ENCODE peak calls at places on chromosomes 16 and 17, in seven cellular contexts. R, B, K, L, P, D and T are unnamed samples.

GRCh38 chr17:75908201-75908600 is 3.5 kb upstream of the MRPL38 start:
- DNase-seq in R (no peak), B (no peak), K (no peak), L (no peak), P (no peak), D (no peak), T (peak; percentile 18)

GRCh38 chr17:57182621-57183020 is 73.7 kb upstream of the MSI2 start:
- DNase-seq in R (no peak), B (no peak), K (no peak), L (no peak), P (no peak), D (no peak), T (no peak)

GRCh38 chr16:3525951-3526350 is 25.1 kb downstream of the CLUAP1 start:
- DNase-seq in R (no peak), B (no peak), K (no peak), L (no peak), P (no peak), D (no peak), T (no peak)

GRCh38 chr17:66664336-66664735 is 170.6 kb upstream of the CACNG5 start:
- DNase-seq in R (no peak), B (no peak), K (no peak), L (no peak), P (no peak), D (no peak), T (no peak)

GRCh38 chr16:3725291-3725690 is 8.0 kb upstream of the TRAP1 start:
- DNase-seq in R (no peak), B (no peak), K (no peak), L (no peak), P (no peak), D (no peak), T (no peak)

GRCh38 chr16:11632455-11632921 is 35.8 kb upstream of the SNN start:
- DNase-seq in R (no peak), B (no peak), K (no peak), L (no peak), P (peak; percentile 51), D (no peak), T (peak; percentile 78)

GRCh38 chr16:67028167-67028554 is 788 bp upstream of the CBFB start:
- DNase-seq in R (no peak), B (no peak), K (no peak), L (no peak), P (no peak), D (no peak), T (no peak)

GRCh38 chr16:4176794-4177438 is 60.7 kb upstream of the ADCY9 start:
- DNase-seq in R (no peak), B (peak; percentile 62), K (peak; percentile 8), L (peak; percentile 54), P (no peak), D (no peak), T (peak; percentile 24)

GRCh38 chr17:8044819-8045810 is 6.3 kb downstream of the ALOX15B start:
- DNase-seq in R (no peak), B (no peak), K (no peak), L (no peak), P (no peak), D (no peak), T (no peak)

GRCh38 chr17:22570144-22570845 is 878.0 kb downstream of the KCNJ18 start:
- DNase-seq in R (no peak), B (no peak), K (no peak), L (no peak), P (no peak), D (no peak), T (no peak)

GRCh38 chr17:74797824-74798223 is 21.7 kb upstream of the NAT9 start:
- DNase-seq in R (no peak), B (no peak), K (no peak), L (no peak), P (no peak), D (no peak), T (no peak)

GRCh38 chr17:35160354-35161201 is 13.0 kb downstream of the UNC45B start:
- DNase-seq in R (no peak), B (no peak), K (no peak), L (no peak), P (no peak), D (no peak), T (no peak)

GRCh38 chr16:69820926-69821541 is 58.9 kb downstream of the WWP2 start:
- DNase-seq in R (no peak), B (no peak), K (no peak), L (no peak), P (no peak), D (no peak), T (peak; percentile 55)

GRCh38 chr17:80694992-80695912 is 150.6 kb downstream of the RPTOR start:
- DNase-seq in R (no peak), B (no peak), K (no peak), L (no peak), P (no peak), D (no peak), T (peak; percentile 18)

GRCh38 chr17:58343131-58343530 is 8.9 kb downstream of the SUPT4H1 start:
- DNase-seq in R (no peak), B (no peak), K (no peak), L (no peak), P (no peak), D (no peak), T (no peak)
- H3K4me2 ChIP-seq in R (peak overlapping the region; percentile 81), B (no peak overlapping the region), K (peak overlapping the region; percentile 100), L (no peak overlapping the region), P (no peak overlapping the region), D (no peak overlapping the region), T (no peak overlapping the region)

GRCh38 chr17:72408122-72408382 is 287.2 kb downstream of the SOX9 start:
- DNase-seq in R (no peak), B (no peak), K (no peak), L (no peak), P (no peak), D (no peak), T (no peak)
- H3K27ac ChIP-seq in R (peak overlapping the region; percentile 52), B (peak overlapping the region; percentile 73), K (no peak overlapping the region), L (peak overlapping the region; percentile 96), P (no peak overlapping the region), D (no peak overlapping the region), T (peak overlapping the region; percentile 92)

DNA sequence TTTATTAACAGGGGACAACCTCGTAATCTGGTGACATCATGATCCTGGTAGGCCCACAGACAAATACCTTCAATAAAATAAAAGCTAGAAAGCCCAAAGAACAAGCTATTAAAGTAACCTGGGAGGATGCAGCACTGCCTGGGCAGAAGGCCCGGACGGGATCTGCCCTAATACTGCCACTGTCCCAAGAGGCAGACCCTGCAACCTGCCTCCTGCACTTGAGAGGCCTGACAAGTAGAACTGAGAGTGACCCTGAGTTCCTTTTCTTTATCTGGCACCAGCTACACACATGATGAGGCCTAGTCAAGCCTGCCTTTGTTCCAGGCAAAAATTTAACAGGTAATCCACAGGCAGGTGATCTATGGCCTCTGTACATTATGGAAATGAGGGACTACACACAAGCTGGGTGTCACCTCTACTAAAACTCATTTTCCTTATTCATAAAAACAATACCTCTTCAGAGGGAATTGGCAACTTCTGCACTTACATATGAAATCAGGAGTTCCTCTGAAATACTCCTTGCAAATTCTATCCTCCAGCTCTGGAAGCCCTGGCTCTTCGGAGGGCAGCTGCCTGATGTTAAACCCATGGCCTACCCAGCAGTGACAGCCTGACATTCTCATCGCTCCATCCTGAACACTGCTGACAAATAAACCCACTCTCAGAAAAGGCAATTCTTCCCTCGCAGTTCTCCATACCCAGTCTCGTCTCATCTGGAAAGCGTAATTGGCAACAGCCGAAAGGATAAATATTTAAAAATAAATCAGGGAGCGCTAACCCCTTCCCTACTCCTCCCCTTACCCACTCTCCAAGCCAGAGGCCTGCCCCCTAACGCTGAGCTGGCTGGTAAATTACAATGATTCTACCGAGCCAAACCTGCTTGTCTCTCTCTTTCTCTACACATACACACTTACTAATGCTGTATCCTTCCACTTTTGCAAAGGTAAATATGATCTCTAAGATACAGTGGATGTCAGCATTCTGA is 2.5 kb upstream of the ZFHX3 start:
- DNase-seq in R (no peak), B (no peak), K (no peak), L (no peak), P (no peak), D (no peak), T (peak; percentile 64)
- H3K4me3 ChIP-seq in R (no peak overlapping the region), B (no peak overlapping the region), K (no peak overlapping the region), L (no peak overlapping the region), P (no peak overlapping the region), D (no peak overlapping the region), T (peak overlapping the region; percentile 5)

GRCh38 chr17:4101127-4101798 is 41.6 kb downstream of the ZZEF1 start:
- DNase-seq in R (peak; percentile 85), B (no peak), K (no peak), L (no peak), P (no peak), D (no peak), T (peak; percentile 23)
- H3K4me2 ChIP-seq in R (peak overlapping the region; percentile 90), B (no peak overlapping the region), K (no peak overlapping the region), L (no peak overlapping the region), P (no peak overlapping the region), D (no peak overlapping the region), T (peak overlapping the region; percentile 1)

GRCh38 chr17:41657936-41658335 is 30.7 kb upstream of the EIF1 start:
- DNase-seq in R (no peak), B (no peak), K (no peak), L (no peak), P (no peak), D (no peak), T (no peak)
- H3K27ac ChIP-seq in R (no peak overlapping the region), B (no peak overlapping the region), K (no peak overlapping the region), L (no peak overlapping the region), P (no peak overlapping the region), D (no peak overlapping the region), T (no peak overlapping the region)

GRCh38 chr16:14013571-14014283 is 57.4 kb upstream of the MRTFB start:
- DNase-seq in R (no peak), B (peak; percentile 72), K (no peak), L (peak; percentile 62), P (no peak), D (no peak), T (peak; percentile 84)
- H3K4me3 ChIP-seq in R (no peak overlapping the region), B (no peak overlapping the region), K (no peak overlapping the region), L (no peak overlapping the region), P (no peak overlapping the region), D (no peak overlapping the region), T (no peak overlapping the region)

DNA sequence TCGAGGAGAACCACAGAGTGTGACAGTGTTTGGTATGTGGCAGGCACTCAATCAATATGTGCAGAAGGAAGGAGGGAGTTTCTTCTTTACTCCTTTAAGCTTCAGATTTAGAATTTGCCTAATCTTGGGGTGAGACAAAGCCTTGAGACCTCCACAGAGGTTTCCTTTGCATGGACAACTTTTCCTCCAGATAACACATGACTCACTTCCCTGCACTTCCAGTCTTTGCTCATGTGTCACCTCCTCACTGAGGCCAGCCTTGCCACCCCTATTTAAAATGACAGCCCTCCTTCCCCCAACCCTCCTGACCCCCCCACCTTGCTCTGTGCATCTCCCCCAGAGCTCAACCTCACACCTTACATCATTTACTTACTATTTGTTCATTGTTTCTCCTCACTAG is 17.4 kb upstream of the NOS2 start:
- DNase-seq in R (no peak), B (no peak), K (no peak), L (peak; percentile 39), P (no peak), D (no peak), T (peak; percentile 14)
- H3K4me2 ChIP-seq in R (no peak overlapping the region), B (no peak overlapping the region), K (no peak overlapping the region), L (peak overlapping the region; percentile 8), P (no peak overlapping the region), D (no peak overlapping the region), T (no peak overlapping the region)

GRCh38 chr17:12902046-12902445 is 112.7 kb downstream of the ARHGAP44 start:
- DNase-seq in R (no peak), B (no peak), K (no peak), L (no peak), P (no peak), D (no peak), T (no peak)
- H3K27ac ChIP-seq in R (no peak overlapping the region), B (no peak overlapping the region), K (no peak overlapping the region), L (no peak overlapping the region), P (no peak overlapping the region), D (no peak overlapping the region), T (no peak overlapping the region)